ENCODE peak calls at places on chromosomes 12 and 14, in nine cellular contexts. F is fibroblast of pulmonary artery, R is cardiac fibroblast, I is brain microvascular endothelial cell, L is MM.1S, K is bronchial epithelial cell, C is lower leg skin, A is PC-3, U is GM06990. H is an unnamed sample.
A peak's percentile ranks its signal among the peaks of the same experiment; 100 is the strongest.

GRCh38 chr12:47032644-47033043 is 46.8 kb upstream of the PCED1B start:
- DNase-seq in F (peak; percentile 87), R (peak; percentile 84), I (peak; percentile 51), L (peak; percentile 63), K (peak; percentile 71), C (no peak), A (peak; percentile 78), U (no peak), H (peak; percentile 76)

GRCh38 chr14:62776300-62776699 is 269.0 kb downstream of the KCNH5 start:
- DNase-seq in F (no peak), R (no peak), I (no peak), L (no peak), K (no peak), C (no peak), A (no peak), U (no peak), H (no peak)

GRCh38 chr14:60093606-60094005 is 1.9 kb downstream of the PCNX4 start:
- DNase-seq in F (no peak), R (peak; percentile 29), I (no peak), L (no peak), K (peak; percentile 5), C (no peak), A (peak; percentile 30), U (no peak), H (no peak)

GRCh38 chr14:66508846-66509621 is 1.1 kb downstream of the GPHN start:
- DNase-seq in F (peak; percentile 25), R (peak; percentile 42), I (peak; percentile 25), L (peak; percentile 47), K (no peak), C (peak; percentile 22), A (peak; percentile 31), U (peak; percentile 83), H (peak; percentile 20)

GRCh38 chr12:3300833-3301401 is 190.1 kb upstream of the PRMT8 start:
- DNase-seq in F (no peak), R (no peak), I (no peak), L (no peak), K (no peak), C (no peak), A (no peak), U (no peak), H (no peak)

GRCh38 chr12:104370989-104371870 is 67.7 kb downstream of the EID3 start:
- DNase-seq in F (peak; percentile 73), R (peak; percentile 82), I (peak; percentile 64), L (no peak), K (peak; percentile 59), C (no peak), A (peak; percentile 99), U (no peak), H (peak; percentile 77)

GRCh38 chr12:16148938-16149337 is 128.5 kb downstream of the SLC15A5 start:
- DNase-seq in F (no peak), R (no peak), I (no peak), L (no peak), K (no peak), C (no peak), A (no peak), U (no peak), H (no peak)

GRCh38 chr12:40229690-40230651 is 5.2 kb downstream of the LRRK2 start:
- DNase-seq in F (no peak), R (no peak), I (no peak), L (no peak), K (peak; percentile 49), C (no peak), A (no peak), U (no peak), H (no peak)

GRCh38 chr12:64895541-64895940 is 71.1 kb downstream of the TBC1D30 start:
- DNase-seq in F (peak; percentile 16), R (peak; percentile 60), I (peak; percentile 8), L (no peak), K (peak; percentile 70), C (no peak), A (peak; percentile 47), U (no peak), H (peak; percentile 47)

GRCh38 chr12:52401926-52402325 is 4.2 kb downstream of the KRT82 start:
- DNase-seq in F (no peak), R (peak; percentile 28), I (no peak), L (no peak), K (no peak), C (no peak), A (no peak), U (no peak), H (no peak)

GRCh38 chr12:100758083-100758482 is 36.5 kb upstream of the ANO4 start:
- DNase-seq in F (no peak), R (no peak), I (no peak), L (no peak), K (no peak), C (no peak), A (no peak), U (no peak), H (no peak)

GRCh38 chr14:26261368-26262122 is 336.3 kb downstream of the NOVA1 start:
- DNase-seq in F (no peak), R (no peak), I (no peak), L (no peak), K (no peak), C (no peak), A (no peak), U (no peak), H (no peak)
- H3K4me3 ChIP-seq in F (no peak overlapping the region), R (no peak overlapping the region), I (no peak overlapping the region), L (no peak overlapping the region), K (no peak overlapping the region), C (no peak overlapping the region), A (no peak overlapping the region), U (no peak overlapping the region), H (no peak overlapping the region)

GRCh38 chr12:17992002-17992656 is 97.9 kb downstream of the RERGL start:
- DNase-seq in F (peak; percentile 53), R (peak; percentile 64), I (peak; percentile 51), L (peak; percentile 57), K (peak; percentile 39), C (no peak), A (peak; percentile 53), U (no peak), H (peak; percentile 55)
- TF ChIP-seq CTCF in F (peak; percentile 81), R (peak; percentile 79), I (peak; percentile 78), L (peak; percentile 82), K (peak; percentile 65), C (no peak), A (peak; percentile 75), U (peak; percentile 78), H (peak; percentile 84)

DNA sequence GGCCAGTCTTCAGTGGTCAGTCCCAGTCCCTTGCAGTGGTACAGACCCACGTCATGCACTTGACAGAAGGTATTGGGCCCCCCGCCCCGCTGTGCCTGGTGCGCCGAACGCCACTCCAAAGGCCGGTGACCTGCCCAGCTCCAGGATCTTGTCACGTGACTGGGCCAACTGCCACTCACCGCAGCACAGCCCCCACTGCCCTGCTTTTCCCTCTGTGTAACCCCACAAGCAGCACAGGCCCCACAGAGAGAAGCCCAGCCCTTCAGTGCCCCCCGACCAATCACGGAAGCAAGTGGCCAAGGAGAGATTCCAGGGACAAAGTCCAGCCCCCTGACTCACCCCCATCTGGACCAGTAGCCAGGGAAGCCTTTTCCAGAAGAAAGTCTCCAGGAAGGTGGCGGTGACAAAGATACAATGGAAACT is 498 bp downstream of the GPR132 start:
- DNase-seq in F (peak; percentile 16), R (peak; percentile 10), I (peak; percentile 32), L (peak; percentile 30), K (no peak), C (no peak), A (peak; percentile 13), U (peak; percentile 67), H (no peak)
- H3K4me3 ChIP-seq in F (no peak overlapping the region), R (no peak overlapping the region), I (no peak overlapping the region), L (peak overlapping the region; percentile 62), K (no peak overlapping the region), C (no peak overlapping the region), A (no peak overlapping the region), U (peak overlapping the region; percentile 90), H (no peak overlapping the region)

GRCh38 chr14:56224179-56224578 is 106.0 kb downstream of the PELI2 start:
- DNase-seq in F (no peak), R (no peak), I (no peak), L (no peak), K (no peak), C (no peak), A (no peak), U (no peak), H (no peak)
- TF ChIP-seq CTCF in F (peak; percentile 5), R (no peak), I (no peak), L (no peak), K (no peak), C (no peak), A (no peak), U (no peak), H (no peak)

H was measured in AG10803.